ENCODE peak calls at places on chromosomes 13 and 19, in five cellular contexts. L, Y, B, N and R are unnamed samples.

GRCh38 chr19:56120371-56121179 is 520 bp downstream of the ZNF787 start:
- DNase-seq in L (no peak), Y (peak; percentile 78), B (peak; percentile 84), N (peak; percentile 46), R (peak; percentile 91)

GRCh38 chr19:40702337-40703012 is 12.0 kb upstream of the NUMBL start:
- DNase-seq in L (no peak), Y (peak; percentile 45), B (peak; percentile 28), N (no peak), R (no peak)

GRCh38 chr19:15195381-15195964 is 5.3 kb downstream of the NOTCH3 start:
- DNase-seq in L (no peak), Y (peak; percentile 62), B (peak; percentile 76), N (peak; percentile 65), R (peak; percentile 41)

GRCh38 chr19:40416918-40417713 is 3.9 kb upstream of the PRX start:
- DNase-seq in L (no peak), Y (peak; percentile 39), B (peak; percentile 90), N (no peak), R (no peak)

GRCh38 chr19:46725036-46725820 is 8.3 kb upstream of the PRKD2 start:
- DNase-seq in L (no peak), Y (no peak), B (no peak), N (no peak), R (no peak)

GRCh38 chr19:9940778-9941177 is 4.5 kb upstream of the OLFM2 start:
- DNase-seq in L (no peak), Y (no peak), B (no peak), N (no peak), R (no peak)

GRCh38 chr13:30737511-30738342 is 2.4 kb downstream of the ALOX5AP start:
- DNase-seq in L (no peak), Y (no peak), B (no peak), N (no peak), R (no peak)

GRCh38 chr19:53942001-53942786 is 20.5 kb upstream of the CACNG8 start:
- DNase-seq in L (no peak), Y (no peak), B (no peak), N (no peak), R (no peak)

GRCh38 chr19:8640402-8641004 is 10.1 kb downstream of the NFILZ start:
- DNase-seq in L (no peak), Y (peak; percentile 65), B (no peak), N (no peak), R (no peak)

GRCh38 chr13:27131202-27131623 is 40.4 kb downstream of the USP12 start:
- DNase-seq in L (no peak), Y (peak; percentile 47), B (no peak), N (no peak), R (peak; percentile 39)

GRCh38 chr13:52793507-52793906 is 53.9 kb upstream of the CNMD start:
- DNase-seq in L (no peak), Y (no peak), B (no peak), N (no peak), R (no peak)

GRCh38 chr13:48518083-48518482 is 14.8 kb downstream of the RCBTB2 start:
- DNase-seq in L (no peak), Y (no peak), B (no peak), N (no peak), R (no peak)

GRCh38 chr19:31674503-31675186 is 325.4 kb upstream of the TSHZ3 start:
- DNase-seq in L (no peak), Y (peak; percentile 64), B (peak; percentile 38), N (peak; percentile 40), R (no peak)

GRCh38 chr13:84025828-84026227 is 143.6 kb upstream of the SLITRK1 start:
- DNase-seq in L (no peak), Y (no peak), B (no peak), N (no peak), R (no peak)

GRCh38 chr13:29593605-29594297 is 1.7 kb downstream of the SLC7A1 start:
- DNase-seq in L (no peak), Y (no peak), B (no peak), N (no peak), R (no peak)

GRCh38 chr19:41194157-41194552 is 1.1 kb downstream of the CYP2S1 start:
- DNase-seq in L (no peak), Y (no peak), B (no peak), N (no peak), R (no peak)

GRCh38 chr19:38309615-38310278 is 5.7 kb downstream of the C19orf33 start:
- DNase-seq in L (no peak), Y (no peak), B (no peak), N (no peak), R (no peak)

GRCh38 chr13:83286737-83287136 is 595.5 kb downstream of the SLITRK1 start:
- DNase-seq in L (no peak), Y (peak; percentile 15), B (no peak), N (no peak), R (no peak)

DNA sequence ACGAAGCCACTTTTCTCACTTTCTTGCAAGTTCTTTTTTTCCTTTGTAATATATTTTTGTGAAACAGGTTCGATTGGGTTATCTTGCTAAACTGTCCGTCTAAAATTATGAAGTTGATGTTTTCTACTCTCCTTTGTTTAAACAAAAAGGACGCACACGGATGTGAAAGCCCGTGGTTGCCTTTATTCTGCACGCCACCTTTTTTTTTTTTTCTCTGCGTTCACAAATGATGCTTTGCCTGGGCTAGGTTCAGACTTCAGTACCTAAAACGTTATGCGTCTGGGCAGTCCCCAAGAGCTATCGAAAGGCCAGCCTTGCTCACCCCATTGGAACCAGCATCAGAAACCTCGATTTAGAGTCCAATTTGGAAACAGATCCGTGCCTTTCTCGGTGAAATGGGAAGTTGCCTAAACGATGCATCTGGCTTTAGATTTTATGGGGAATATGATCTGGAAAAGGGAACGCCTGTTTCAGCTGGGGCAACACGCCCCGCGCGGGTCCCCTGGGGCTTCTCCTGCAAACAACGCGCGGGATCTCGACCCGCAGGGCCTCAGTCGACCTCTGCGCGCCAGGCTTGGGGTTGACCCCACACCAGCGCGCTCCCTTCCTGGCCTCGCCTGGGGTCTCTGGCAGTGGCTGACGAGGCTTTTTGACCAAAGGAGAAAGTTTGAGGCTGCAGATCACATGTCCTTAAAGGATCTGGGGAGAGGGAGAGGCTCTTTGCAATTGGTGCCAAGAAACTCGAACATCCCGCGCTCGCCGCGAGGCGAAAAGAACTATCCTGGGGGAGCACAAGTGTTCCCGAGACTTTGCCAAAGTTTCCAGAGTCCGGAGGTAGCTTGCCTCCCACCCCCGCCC is 114.0 kb downstream of the KCNRG start:
- DNase-seq in L (no peak), Y (peak; percentile 27), B (peak; percentile 23), N (no peak), R (no peak)
- H3K4me3 ChIP-seq in L (peak overlapping the region; percentile 51), Y (no peak overlapping the region), B (peak overlapping the region; percentile 14), N (no peak overlapping the region), R (peak overlapping the region; percentile 35)

DNA sequence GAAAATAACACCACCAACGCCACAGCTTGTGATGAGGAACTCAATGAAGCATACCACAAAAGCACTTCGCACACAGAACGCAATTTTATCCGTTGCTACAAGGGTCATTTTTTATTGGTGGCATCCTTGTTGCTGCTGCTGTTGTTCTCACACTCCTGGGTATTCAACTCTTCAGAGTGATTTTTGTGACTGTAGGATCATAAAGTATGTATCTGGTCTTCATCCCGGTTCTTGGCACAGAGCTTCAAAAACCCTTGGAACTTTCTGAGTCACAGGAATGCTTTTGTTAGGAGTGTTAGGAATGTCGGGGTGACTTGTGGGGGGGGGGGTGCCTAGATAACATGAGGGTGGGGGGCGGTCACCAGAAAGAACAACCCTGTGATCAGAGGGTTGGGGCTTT is 108.4 kb downstream of the ZNF557 start:
- DNase-seq in L (no peak), Y (peak; percentile 52), B (no peak), N (no peak), R (no peak)
- H3K27ac ChIP-seq in L (peak overlapping the region; percentile 5), Y (no peak overlapping the region), B (no peak overlapping the region), N (no peak overlapping the region), R (no peak overlapping the region)

DNA sequence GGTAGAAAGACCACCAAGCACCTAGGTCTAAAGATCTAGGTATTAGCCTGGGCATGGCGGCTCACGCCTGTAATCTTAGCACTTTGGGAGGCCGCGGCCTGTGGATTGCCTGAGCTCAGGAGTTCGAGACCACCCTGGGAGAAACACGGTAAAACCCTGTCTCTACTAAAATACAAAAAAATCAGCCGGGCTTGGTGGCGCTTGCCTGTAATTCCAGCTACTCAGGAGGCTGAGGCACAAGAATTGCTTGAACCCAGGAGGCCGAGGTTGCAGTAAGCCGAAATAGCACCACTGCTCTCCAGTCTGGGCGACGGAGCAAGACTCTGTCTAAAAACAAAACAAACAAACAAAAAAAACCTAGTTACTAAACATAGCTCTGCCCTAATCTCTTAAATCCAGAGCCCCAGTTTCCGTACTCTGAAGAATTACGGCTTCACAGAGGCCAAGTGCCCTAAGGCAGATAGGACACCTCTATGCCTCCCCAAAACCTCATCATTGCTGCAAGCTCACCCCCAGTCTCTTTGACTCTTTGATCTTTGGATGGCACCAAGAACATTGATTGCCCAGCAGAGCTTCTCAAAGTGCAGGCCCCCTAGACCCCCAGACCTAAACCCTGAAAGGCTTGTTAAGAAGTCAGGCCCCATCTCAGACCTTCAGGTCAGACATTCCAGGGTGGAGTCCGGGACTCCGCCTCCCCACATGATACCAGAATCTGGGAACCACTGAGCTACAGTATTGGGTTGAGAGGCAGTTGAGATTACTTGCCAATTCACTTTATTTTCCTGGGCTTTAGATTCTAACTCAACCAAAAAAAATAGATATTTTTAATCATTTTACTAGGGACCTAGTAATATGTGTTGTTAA is 2.8 kb downstream of the COL4A2 start:
- DNase-seq in L (no peak), Y (no peak), B (no peak), N (no peak), R (no peak)
- H3K4me3 ChIP-seq in L (peak overlapping the region; percentile 66), Y (no peak overlapping the region), B (peak overlapping the region; percentile 9), N (no peak overlapping the region), R (peak overlapping the region; percentile 48)

GRCh38 chr19:4577020-4577782 is 17.7 kb upstream of the SEMA6B start:
- DNase-seq in L (no peak), Y (peak; percentile 55), B (peak; percentile 33), N (no peak), R (no peak)

GRCh38 chr19:4578552-4579248 is 19.2 kb upstream of the SEMA6B start:
- DNase-seq in L (no peak), Y (no peak), B (no peak), N (no peak), R (no peak)

GRCh38 chr19:4575978-4576933 is 16.8 kb upstream of the SEMA6B start:
- DNase-seq in L (no peak), Y (peak; percentile 81), B (peak; percentile 71), N (peak; percentile 34), R (peak; percentile 71)

GRCh38 chr19:4573682-4574081 is 14.2 kb upstream of the SEMA6B start:
- DNase-seq in L (no peak), Y (no peak), B (no peak), N (no peak), R (no peak)

DNA sequence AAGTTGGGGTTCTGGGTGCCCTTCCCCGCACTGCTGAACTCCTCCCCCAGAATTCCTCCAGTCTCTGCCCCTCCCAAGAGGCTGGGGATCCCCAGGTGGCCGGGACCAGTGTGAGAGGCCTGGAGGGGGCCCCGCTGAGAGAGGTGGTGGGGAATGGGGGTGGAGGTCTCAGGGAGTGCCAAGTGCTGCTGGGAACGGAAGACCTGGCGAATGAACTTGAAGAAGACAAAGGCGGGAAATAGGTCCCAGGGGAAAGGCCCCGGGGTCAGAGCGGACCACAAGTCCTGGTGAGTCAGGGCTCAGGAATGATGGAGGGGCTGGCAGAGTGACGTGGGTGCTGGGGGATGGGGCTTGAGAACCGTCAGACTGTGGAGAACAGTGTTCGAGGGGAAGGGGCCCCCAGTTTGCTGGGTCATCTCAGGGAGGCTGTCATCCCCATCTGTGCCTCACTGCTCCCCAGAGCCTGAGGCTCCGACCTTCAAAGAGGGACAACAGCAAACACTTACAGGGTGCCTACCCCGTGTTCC is 15.8 kb upstream of the SEMA6B start:
- DNase-seq in L (no peak), Y (peak; percentile 99), B (peak; percentile 96), N (no peak), R (no peak)
- H3K27ac ChIP-seq in L (peak overlapping the region; percentile 30), Y (peak overlapping the region; percentile 67), B (peak overlapping the region; percentile 36), N (no peak overlapping the region), R (no peak overlapping the region)